ENCODE peak calls at places on chromosomes 1 and 21, in seven cellular contexts. H, E, B, F, A, O and S are unnamed samples.

GRCh38 chr1:47137925-47138615 is 829 bp downstream of the CYP4A22 start:
- DNase-seq in H (no peak), E (no peak), B (no peak), F (no peak), A (no peak), O (no peak), S (no peak)

GRCh38 chr21:33975548-33976081 is 60.0 kb upstream of the ATP5PO start:
- DNase-seq in H (no peak), E (peak), B (peak), F (peak), A (no peak), O (no peak), S (peak)

GRCh38 chr1:213507472-213508223 is 456.6 kb downstream of the RPS6KC1 start:
- DNase-seq in H (no peak), E (no peak), B (no peak), F (no peak), A (no peak), O (no peak), S (no peak)

GRCh38 chr21:29423521-29423920 is 124.8 kb downstream of the BACH1 start:
- DNase-seq in H (no peak), E (no peak), B (no peak), F (no peak), A (no peak), O (no peak), S (no peak)

GRCh38 chr1:51504806-51505525 is 14.1 kb downstream of the EPS15 start:
- DNase-seq in H (no peak), E (no peak), B (no peak), F (no peak), A (no peak), O (no peak), S (no peak)

GRCh38 chr21:45022348-45022675 is 52.1 kb upstream of the ADARB1 start:
- DNase-seq in H (no peak), E (no peak), B (no peak), F (no peak), A (no peak), O (no peak), S (no peak)

GRCh38 chr1:233904979-233905415 is 521 bp downstream of the SLC35F3 start:
- DNase-seq in H (no peak), E (no peak), B (no peak), F (no peak), A (no peak), O (peak), S (no peak)

GRCh38 chr1:220699044-220699443 is 8.9 kb downstream of the C1orf115 start:
- DNase-seq in H (no peak), E (no peak), B (no peak), F (no peak), A (no peak), O (no peak), S (no peak)

GRCh38 chr1:2595812-2596529 is 9.4 kb downstream of the PRXL2B start:
- DNase-seq in H (no peak), E (peak), B (no peak), F (no peak), A (no peak), O (no peak), S (no peak)

GRCh38 chr21:34274001-34274400 is 89.8 kb upstream of the KCNE2 start:
- DNase-seq in H (no peak), E (no peak), B (no peak), F (no peak), A (no peak), O (no peak), S (no peak)

GRCh38 chr1:80893140-80893539 is 907.6 kb upstream of the ADGRL2 start:
- DNase-seq in H (no peak), E (no peak), B (no peak), F (no peak), A (no peak), O (no peak), S (no peak)

GRCh38 chr1:203244776-203245175 is 15.3 kb upstream of the CHIT1 start:
- DNase-seq in H (no peak), E (no peak), B (no peak), F (no peak), A (no peak), O (no peak), S (no peak)

GRCh38 chr1:39574646-39575045 is 1.9 kb downstream of the PABPC4 start:
- DNase-seq in H (no peak), E (no peak), B (no peak), F (no peak), A (no peak), O (no peak), S (no peak)

GRCh38 chr1:64966158-64966963 is at the start of gene JAK1:
- DNase-seq in H (peak), E (peak), B (peak), F (peak), A (peak), O (peak), S (peak)

GRCh38 chr1:6006882-6007281 is 14.7 kb upstream of the NPHP4 start:
- DNase-seq in H (peak), E (no peak), B (no peak), F (no peak), A (no peak), O (no peak), S (no peak)

GRCh38 chr1:230070321-230071208 is 3.5 kb downstream of the GALNT2 start:
- DNase-seq in H (no peak), E (no peak), B (no peak), F (no peak), A (no peak), O (no peak), S (no peak)

GRCh38 chr1:209527372-209527771 is 56.1 kb upstream of the CAMK1G start:
- DNase-seq in H (no peak), E (no peak), B (no peak), F (no peak), A (no peak), O (no peak), S (no peak)

GRCh38 chr1:180117764-180118116 is 36.9 kb upstream of the QSOX1 start:
- DNase-seq in H (peak), E (no peak), B (no peak), F (no peak), A (no peak), O (no peak), S (no peak)

GRCh38 chr1:8816831-8817412 is 518 bp downstream of the RERE start:
- DNase-seq in H (peak), E (no peak), B (peak), F (peak), A (no peak), O (no peak), S (peak)

GRCh38 chr1:44015206-44015605 is 16.1 kb downstream of the SLC6A9 start:
- DNase-seq in H (peak), E (no peak), B (no peak), F (no peak), A (no peak), O (no peak), S (no peak)

GRCh38 chr1:219517031-219517430 is 95.9 kb downstream of the ZC3H11B start:
- DNase-seq in H (no peak), E (no peak), B (no peak), F (no peak), A (no peak), O (no peak), S (no peak)

GRCh38 chr1:36735939-36736730 is 253.4 kb upstream of the CSF3R start:
- DNase-seq in H (no peak), E (no peak), B (no peak), F (no peak), A (no peak), O (no peak), S (no peak)

GRCh38 chr1:113811353-113811887 is 856 bp downstream of the RSBN1 start:
- DNase-seq in H (peak), E (peak), B (peak), F (peak), A (peak), O (no peak), S (no peak)

GRCh38 chr21:31366825-31367224 is 22.8 kb upstream of the TIAM1 start:
- DNase-seq in H (no peak), E (no peak), B (no peak), F (no peak), A (peak), O (no peak), S (no peak)

GRCh38 chr21:44534688-44535087 is 5.3 kb downstream of the KRTAP10-1 start:
- DNase-seq in H (no peak), E (no peak), B (no peak), F (no peak), A (no peak), O (no peak), S (no peak)

GRCh38 chr1:8307628-8308027 is 10.3 kb upstream of the SLC45A1 start:
- DNase-seq in H (no peak), E (no peak), B (no peak), F (no peak), A (no peak), O (no peak), S (no peak)

GRCh38 chr1:152479792-152480595 is 30.6 kb upstream of the LCE5A start:
- DNase-seq in H (peak), E (peak), B (peak), F (peak), A (peak), O (no peak), S (peak)

GRCh38 chr1:226706664-226707063 is 32.4 kb downstream of the ITPKB start:
- DNase-seq in H (no peak), E (no peak), B (no peak), F (no peak), A (no peak), O (no peak), S (no peak)

GRCh38 chr1:35629051-35629450 is 12.3 kb downstream of the PSMB2 start:
- DNase-seq in H (no peak), E (no peak), B (no peak), F (no peak), A (no peak), O (no peak), S (no peak)

GRCh38 chr1:148263906-148264255 is 111.8 kb upstream of the NBPF11 start:
- DNase-seq in H (no peak), E (no peak), B (no peak), F (no peak), A (no peak), O (no peak), S (no peak)

GRCh38 chr1:1006305-1007159 is 6.6 kb upstream of the HES4 start:
- DNase-seq in H (no peak), E (no peak), B (no peak), F (no peak), A (no peak), O (no peak), S (no peak)